ENCODE peak calls at places on chromosomes 11 and 22, in seven cellular contexts. H is NCI-H2227 treated with DMSO at 0.1 percent for 48 hours; A is Kasumi-1; W is myocyte; V is activated CD4-positive, alpha-beta T cell treated with anti-CD3 and anti-CD28 coated beads, Interleukin-2, amount 50 U/mL, for 48 hours; I is T-cell; B is heart right ventricle. R is an unnamed sample.

GRCh38 chr11:78310500-78310909 is 107.1 kb downstream of the GAB2 start:
- DNase-seq in H (no peak), A (no peak), W (peak), V (no peak), I (no peak), B (peak), R (no peak)

GRCh38 chr11:68998390-68998911 is 14.6 kb downstream of the MRGPRF start:
- DNase-seq in H (peak), A (no peak), W (peak), V (no peak), I (no peak), B (no peak), R (no peak)

GRCh38 chr11:124736738-124737137 is 3.0 kb upstream of the NRGN start:
- DNase-seq in H (no peak), A (peak), W (no peak), V (no peak), I (no peak), B (no peak), R (no peak)

GRCh38 chr11:69268911-69269310 is 25.0 kb upstream of the MYEOV start:
- DNase-seq in H (no peak), A (no peak), W (no peak), V (no peak), I (no peak), B (no peak), R (no peak)

GRCh38 chr22:39994566-39995345 is at the start of gene FAM83F:
- DNase-seq in H (no peak), A (no peak), W (no peak), V (peak), I (peak), B (peak), R (no peak)

GRCh38 chr22:43174941-43175531 is 11.9 kb downstream of the TTLL12 start:
- DNase-seq in H (no peak), A (no peak), W (no peak), V (no peak), I (no peak), B (no peak), R (no peak)

GRCh38 chr22:23816552-23816976 is 22.2 kb downstream of the DERL3 start:
- DNase-seq in H (no peak), A (no peak), W (no peak), V (no peak), I (no peak), B (no peak), R (no peak)

GRCh38 chr22:43128116-43128515 is 15.1 kb downstream of the MCAT start:
- DNase-seq in H (no peak), A (peak), W (no peak), V (no peak), I (no peak), B (no peak), R (no peak)

GRCh38 chr11:9003573-9004309 is at the start of gene NRIP3:
- DNase-seq in H (peak), A (peak), W (peak), V (peak), I (peak), B (peak), R (no peak)

GRCh38 chr11:47177229-47177845 is 658 bp upstream of the ARFGAP2 start:
- DNase-seq in H (peak), A (peak), W (peak), V (peak), I (peak), B (no peak), R (no peak)

GRCh38 chr11:60918941-60919275 is 5.0 kb downstream of the TMEM109 start:
- DNase-seq in H (no peak), A (no peak), W (peak), V (no peak), I (no peak), B (no peak), R (no peak)

GRCh38 chr22:47107431-47107830 is 345.0 kb downstream of the TBC1D22A start:
- DNase-seq in H (no peak), A (no peak), W (no peak), V (no peak), I (no peak), B (no peak), R (peak)

GRCh38 chr11:97995874-97996273 is 1024.9 kb upstream of the CNTN5 start:
- DNase-seq in H (no peak), A (no peak), W (no peak), V (no peak), I (no peak), B (no peak), R (no peak)

GRCh38 chr22:44496844-44497217 is 1.2 kb downstream of the RTL6 start:
- DNase-seq in H (no peak), A (no peak), W (no peak), V (no peak), I (no peak), B (no peak), R (no peak)

GRCh38 chr11:126333142-126333541 is 22.3 kb upstream of the ST3GAL4 start:
- DNase-seq in H (no peak), A (no peak), W (no peak), V (no peak), I (no peak), B (no peak), R (no peak)

GRCh38 chr11:110438017-110438416 is 8.3 kb downstream of the FDX1 start:
- DNase-seq in H (no peak), A (no peak), W (no peak), V (no peak), I (no peak), B (no peak), R (no peak)

GRCh38 chr11:75265851-75266531 is 25.4 kb downstream of the TPBGL start:
- DNase-seq in H (no peak), A (no peak), W (no peak), V (no peak), I (no peak), B (no peak), R (no peak)

GRCh38 chr11:45751430-45751829 is 53.5 kb upstream of the SLC35C1 start:
- DNase-seq in H (peak), A (no peak), W (no peak), V (no peak), I (no peak), B (no peak), R (no peak)

GRCh38 chr11:82191690-82192089 is 542.0 kb downstream of the FAM181B start:
- DNase-seq in H (no peak), A (no peak), W (no peak), V (no peak), I (no peak), B (no peak), R (no peak)

GRCh38 chr22:33829549-33830280 is 90.6 kb downstream of the LARGE1 start:
- DNase-seq in H (peak), A (no peak), W (peak), V (no peak), I (no peak), B (no peak), R (no peak)

GRCh38 chr11:296206-296975 is 2.9 kb downstream of the IFITM5 start:
- DNase-seq in H (no peak), A (no peak), W (no peak), V (no peak), I (no peak), B (no peak), R (no peak)

GRCh38 chr11:116072776-116073175 is 568.6 kb upstream of the CADM1 start:
- DNase-seq in H (no peak), A (no peak), W (no peak), V (peak), I (no peak), B (no peak), R (no peak)

GRCh38 chr22:49550766-49551362 is 276.8 kb downstream of the BRD1 start:
- DNase-seq in H (no peak), A (no peak), W (no peak), V (no peak), I (no peak), B (no peak), R (no peak)

GRCh38 chr22:17578129-17578754 is 14.9 kb downstream of the SLC25A18 start:
- DNase-seq in H (no peak), A (no peak), W (peak), V (no peak), I (no peak), B (peak), R (no peak)

GRCh38 chr11:40293655-40294342 is 1165.7 kb downstream of the LRRC4C start:
- DNase-seq in H (peak), A (peak), W (peak), V (peak), I (no peak), B (peak), R (peak)

GRCh38 chr11:96464695-96465307 is 75.0 kb downstream of the JRKL start:
- DNase-seq in H (peak), A (peak), W (peak), V (no peak), I (no peak), B (no peak), R (peak)

GRCh38 chr22:48581821-48582469 is 1245.7 kb downstream of the BRD1 start:
- DNase-seq in H (no peak), A (no peak), W (no peak), V (no peak), I (no peak), B (no peak), R (no peak)

GRCh38 chr11:125777309-125777708 is 1.3 kb downstream of the PATE2 start:
- DNase-seq in H (no peak), A (no peak), W (no peak), V (no peak), I (no peak), B (no peak), R (no peak)

GRCh38 chr22:20956258-20957117 is 10.6 kb upstream of the AIFM3 start:
- DNase-seq in H (no peak), A (peak), W (peak), V (no peak), I (no peak), B (no peak), R (no peak)

R was measured in AG04449.